ENCODE peak calls at places on chromosomes 11 and 22, in nine cellular contexts. One of them, this sample, is unnamed.

GRCh38 chr11:26480041-26480440 is 92.0 kb downstream of the MUC15 start:
- DNase-seq in HEK293T: no peak
- DNase-seq in hypothalamus: no peak
- DNase-seq in left ventricle myocardium superior: no peak
- DNase-seq in kidney: no peak
- DNase-seq in NCI-H1105: no peak
- DNase-seq in activated naive CD8-positive, alpha-beta T cell treated with anti-CD3 and anti-CD28 coated beads, Interleukin-2, amount 50 U/mL, for 24 hours: no peak
- DNase-seq in A172: no peak
- DNase-seq in activated CD4-positive, alpha-beta T cell treated with anti-CD3 and anti-CD28 coated beads, Interleukin-2, amount 50 U/mL, for 1 hour: no peak
- DNase-seq in this sample: no peak

GRCh38 chr11:15674756-15675155 is 560.0 kb downstream of the INSC start:
- DNase-seq in A172: no peak
- DNase-seq in activated naive CD8-positive, alpha-beta T cell treated with anti-CD3 and anti-CD28 coated beads, Interleukin-2, amount 50 U/mL, for 24 hours: no peak
- DNase-seq in NCI-H1105: no peak
- DNase-seq in activated CD4-positive, alpha-beta T cell treated with anti-CD3 and anti-CD28 coated beads, Interleukin-2, amount 50 U/mL, for 1 hour: no peak
- DNase-seq in kidney: no peak
- DNase-seq in HEK293T: no peak
- DNase-seq in hypothalamus: no peak
- DNase-seq in left ventricle myocardium superior: no peak
- DNase-seq in this sample: no peak

GRCh38 chr11:62889484-62890437 is 9.1 kb downstream of the SLC3A2 start:
- DNase-seq in kidney: no peak
- DNase-seq in NCI-H1105: no peak
- DNase-seq in left ventricle myocardium superior: no peak
- DNase-seq in activated CD4-positive, alpha-beta T cell treated with anti-CD3 and anti-CD28 coated beads, Interleukin-2, amount 50 U/mL, for 1 hour: no peak
- DNase-seq in activated naive CD8-positive, alpha-beta T cell treated with anti-CD3 and anti-CD28 coated beads, Interleukin-2, amount 50 U/mL, for 24 hours: no peak
- DNase-seq in A172: peak; percentile 67
- DNase-seq in hypothalamus: no peak
- DNase-seq in HEK293T: peak; percentile 42
- DNase-seq in this sample: no peak

GRCh38 chr11:120235024-120235628 is 4.8 kb upstream of the POU2F3 start:
- DNase-seq in activated naive CD8-positive, alpha-beta T cell treated with anti-CD3 and anti-CD28 coated beads, Interleukin-2, amount 50 U/mL, for 24 hours: peak; percentile 74
- DNase-seq in A172: no peak
- DNase-seq in HEK293T: peak; percentile 81
- DNase-seq in hypothalamus: peak; percentile 15
- DNase-seq in left ventricle myocardium superior: peak; percentile 81
- DNase-seq in NCI-H1105: peak; percentile 90
- DNase-seq in activated CD4-positive, alpha-beta T cell treated with anti-CD3 and anti-CD28 coated beads, Interleukin-2, amount 50 U/mL, for 1 hour: peak; percentile 45
- DNase-seq in kidney: peak; percentile 81
- DNase-seq in this sample: no peak

GRCh38 chr11:68039526-68040086 is 781 bp downstream of the TCIRG1 start:
- DNase-seq in activated naive CD8-positive, alpha-beta T cell treated with anti-CD3 and anti-CD28 coated beads, Interleukin-2, amount 50 U/mL, for 24 hours: peak; percentile 17
- DNase-seq in kidney: peak; percentile 80
- DNase-seq in activated CD4-positive, alpha-beta T cell treated with anti-CD3 and anti-CD28 coated beads, Interleukin-2, amount 50 U/mL, for 1 hour: no peak
- DNase-seq in left ventricle myocardium superior: no peak
- DNase-seq in A172: no peak
- DNase-seq in hypothalamus: no peak
- DNase-seq in NCI-H1105: no peak
- DNase-seq in HEK293T: no peak
- DNase-seq in this sample: no peak

GRCh38 chr11:75342966-75343870 is 8.2 kb downstream of the ARRB1 start:
- DNase-seq in kidney: peak; percentile 31
- DNase-seq in NCI-H1105: no peak
- DNase-seq in activated naive CD8-positive, alpha-beta T cell treated with anti-CD3 and anti-CD28 coated beads, Interleukin-2, amount 50 U/mL, for 24 hours: no peak
- DNase-seq in HEK293T: no peak
- DNase-seq in hypothalamus: no peak
- DNase-seq in A172: peak; percentile 45
- DNase-seq in left ventricle myocardium superior: peak; percentile 24
- DNase-seq in activated CD4-positive, alpha-beta T cell treated with anti-CD3 and anti-CD28 coated beads, Interleukin-2, amount 50 U/mL, for 1 hour: no peak
- DNase-seq in this sample: no peak

GRCh38 chr11:17711836-17712235 is 7.5 kb upstream of the MYOD1 start:
- DNase-seq in hypothalamus: no peak
- DNase-seq in activated naive CD8-positive, alpha-beta T cell treated with anti-CD3 and anti-CD28 coated beads, Interleukin-2, amount 50 U/mL, for 24 hours: no peak
- DNase-seq in NCI-H1105: no peak
- DNase-seq in HEK293T: no peak
- DNase-seq in kidney: no peak
- DNase-seq in activated CD4-positive, alpha-beta T cell treated with anti-CD3 and anti-CD28 coated beads, Interleukin-2, amount 50 U/mL, for 1 hour: no peak
- DNase-seq in A172: no peak
- DNase-seq in left ventricle myocardium superior: no peak
- DNase-seq in this sample: no peak

GRCh38 chr11:75513250-75513649 is 12.5 kb downstream of the GDPD5 start:
- DNase-seq in NCI-H1105: no peak
- DNase-seq in hypothalamus: no peak
- DNase-seq in HEK293T: no peak
- DNase-seq in A172: peak; percentile 61
- DNase-seq in activated CD4-positive, alpha-beta T cell treated with anti-CD3 and anti-CD28 coated beads, Interleukin-2, amount 50 U/mL, for 1 hour: no peak
- DNase-seq in activated naive CD8-positive, alpha-beta T cell treated with anti-CD3 and anti-CD28 coated beads, Interleukin-2, amount 50 U/mL, for 24 hours: no peak
- DNase-seq in kidney: no peak
- DNase-seq in left ventricle myocardium superior: no peak
- DNase-seq in this sample: no peak

GRCh38 chr11:109018639-109019038 is 353.8 kb downstream of the DDX10 start:
- DNase-seq in A172: no peak
- DNase-seq in activated CD4-positive, alpha-beta T cell treated with anti-CD3 and anti-CD28 coated beads, Interleukin-2, amount 50 U/mL, for 1 hour: no peak
- DNase-seq in left ventricle myocardium superior: no peak
- DNase-seq in HEK293T: no peak
- DNase-seq in NCI-H1105: no peak
- DNase-seq in hypothalamus: no peak
- DNase-seq in kidney: no peak
- DNase-seq in activated naive CD8-positive, alpha-beta T cell treated with anti-CD3 and anti-CD28 coated beads, Interleukin-2, amount 50 U/mL, for 24 hours: no peak
- DNase-seq in this sample: no peak

GRCh38 chr11:93491941-93492340 is 51.2 kb downstream of the SMCO4 start:
- DNase-seq in left ventricle myocardium superior: no peak
- DNase-seq in activated naive CD8-positive, alpha-beta T cell treated with anti-CD3 and anti-CD28 coated beads, Interleukin-2, amount 50 U/mL, for 24 hours: no peak
- DNase-seq in activated CD4-positive, alpha-beta T cell treated with anti-CD3 and anti-CD28 coated beads, Interleukin-2, amount 50 U/mL, for 1 hour: no peak
- DNase-seq in A172: no peak
- DNase-seq in NCI-H1105: no peak
- DNase-seq in kidney: no peak
- DNase-seq in hypothalamus: no peak
- DNase-seq in HEK293T: no peak
- DNase-seq in this sample: no peak

GRCh38 chr11:92211576-92212167 is 12.9 kb upstream of the FAT3 start:
- DNase-seq in activated CD4-positive, alpha-beta T cell treated with anti-CD3 and anti-CD28 coated beads, Interleukin-2, amount 50 U/mL, for 1 hour: no peak
- DNase-seq in A172: no peak
- DNase-seq in HEK293T: peak; percentile 55
- DNase-seq in activated naive CD8-positive, alpha-beta T cell treated with anti-CD3 and anti-CD28 coated beads, Interleukin-2, amount 50 U/mL, for 24 hours: no peak
- DNase-seq in NCI-H1105: no peak
- DNase-seq in kidney: peak; percentile 57
- DNase-seq in hypothalamus: peak; percentile 21
- DNase-seq in left ventricle myocardium superior: peak; percentile 30
- DNase-seq in this sample: no peak

GRCh38 chr22:50625568-50626313 is 2.2 kb downstream of the ARSA start:
- DNase-seq in hypothalamus: no peak
- DNase-seq in A172: no peak
- DNase-seq in activated CD4-positive, alpha-beta T cell treated with anti-CD3 and anti-CD28 coated beads, Interleukin-2, amount 50 U/mL, for 1 hour: no peak
- DNase-seq in HEK293T: no peak
- DNase-seq in NCI-H1105: no peak
- DNase-seq in kidney: peak; percentile 78
- DNase-seq in activated naive CD8-positive, alpha-beta T cell treated with anti-CD3 and anti-CD28 coated beads, Interleukin-2, amount 50 U/mL, for 24 hours: no peak
- DNase-seq in left ventricle myocardium superior: no peak
- DNase-seq in this sample: no peak

GRCh38 chr11:107770546-107770945 is 58.7 kb upstream of the SLN start:
- DNase-seq in HEK293T: no peak
- DNase-seq in NCI-H1105: no peak
- DNase-seq in activated naive CD8-positive, alpha-beta T cell treated with anti-CD3 and anti-CD28 coated beads, Interleukin-2, amount 50 U/mL, for 24 hours: no peak
- DNase-seq in activated CD4-positive, alpha-beta T cell treated with anti-CD3 and anti-CD28 coated beads, Interleukin-2, amount 50 U/mL, for 1 hour: no peak
- DNase-seq in left ventricle myocardium superior: no peak
- DNase-seq in A172: peak; percentile 60
- DNase-seq in kidney: no peak
- DNase-seq in hypothalamus: no peak
- DNase-seq in this sample: no peak

GRCh38 chr22:38070250-38070921 is 13.2 kb downstream of the PICK1 start:
- DNase-seq in hypothalamus: no peak
- DNase-seq in activated CD4-positive, alpha-beta T cell treated with anti-CD3 and anti-CD28 coated beads, Interleukin-2, amount 50 U/mL, for 1 hour: no peak
- DNase-seq in left ventricle myocardium superior: no peak
- DNase-seq in A172: no peak
- DNase-seq in kidney: peak; percentile 43
- DNase-seq in NCI-H1105: no peak
- DNase-seq in HEK293T: no peak
- DNase-seq in activated naive CD8-positive, alpha-beta T cell treated with anti-CD3 and anti-CD28 coated beads, Interleukin-2, amount 50 U/mL, for 24 hours: no peak
- DNase-seq in this sample: no peak

GRCh38 chr11:101880208-101880607 is 34.6 kb upstream of the CEP126 start:
- DNase-seq in left ventricle myocardium superior: no peak
- DNase-seq in NCI-H1105: peak; percentile 31
- DNase-seq in A172: peak; percentile 13
- DNase-seq in hypothalamus: no peak
- DNase-seq in kidney: no peak
- DNase-seq in activated CD4-positive, alpha-beta T cell treated with anti-CD3 and anti-CD28 coated beads, Interleukin-2, amount 50 U/mL, for 1 hour: no peak
- DNase-seq in HEK293T: peak; percentile 27
- DNase-seq in activated naive CD8-positive, alpha-beta T cell treated with anti-CD3 and anti-CD28 coated beads, Interleukin-2, amount 50 U/mL, for 24 hours: no peak
- DNase-seq in this sample: no peak

GRCh38 chr11:103800406-103801114 is 235.9 kb upstream of the DDI1 start:
- DNase-seq in kidney: no peak
- DNase-seq in hypothalamus: no peak
- DNase-seq in activated CD4-positive, alpha-beta T cell treated with anti-CD3 and anti-CD28 coated beads, Interleukin-2, amount 50 U/mL, for 1 hour: no peak
- DNase-seq in activated naive CD8-positive, alpha-beta T cell treated with anti-CD3 and anti-CD28 coated beads, Interleukin-2, amount 50 U/mL, for 24 hours: no peak
- DNase-seq in HEK293T: no peak
- DNase-seq in left ventricle myocardium superior: peak; percentile 33
- DNase-seq in A172: no peak
- DNase-seq in NCI-H1105: no peak
- DNase-seq in this sample: no peak

GRCh38 chr11:12013771-12014170 is 5.3 kb upstream of the DKK3 start:
- DNase-seq in HEK293T: no peak
- DNase-seq in kidney: no peak
- DNase-seq in activated naive CD8-positive, alpha-beta T cell treated with anti-CD3 and anti-CD28 coated beads, Interleukin-2, amount 50 U/mL, for 24 hours: no peak
- DNase-seq in activated CD4-positive, alpha-beta T cell treated with anti-CD3 and anti-CD28 coated beads, Interleukin-2, amount 50 U/mL, for 1 hour: no peak
- DNase-seq in hypothalamus: no peak
- DNase-seq in A172: no peak
- DNase-seq in NCI-H1105: no peak
- DNase-seq in left ventricle myocardium superior: no peak
- DNase-seq in this sample: no peak

GRCh38 chr22:28674121-28674563 is 5.5 kb downstream of the TTC28 start:
- DNase-seq in NCI-H1105: no peak
- DNase-seq in HEK293T: no peak
- DNase-seq in A172: peak; percentile 51
- DNase-seq in kidney: no peak
- DNase-seq in activated CD4-positive, alpha-beta T cell treated with anti-CD3 and anti-CD28 coated beads, Interleukin-2, amount 50 U/mL, for 1 hour: peak; percentile 21
- DNase-seq in activated naive CD8-positive, alpha-beta T cell treated with anti-CD3 and anti-CD28 coated beads, Interleukin-2, amount 50 U/mL, for 24 hours: peak; percentile 20
- DNase-seq in left ventricle myocardium superior: no peak
- DNase-seq in hypothalamus: no peak
- DNase-seq in this sample: peak; percentile 68

GRCh38 chr22:50201191-50202129 is 649 bp downstream of the SELENOO start:
- DNase-seq in activated CD4-positive, alpha-beta T cell treated with anti-CD3 and anti-CD28 coated beads, Interleukin-2, amount 50 U/mL, for 1 hour: no peak
- DNase-seq in activated naive CD8-positive, alpha-beta T cell treated with anti-CD3 and anti-CD28 coated beads, Interleukin-2, amount 50 U/mL, for 24 hours: peak; percentile 31
- DNase-seq in A172: no peak
- DNase-seq in hypothalamus: no peak
- DNase-seq in HEK293T: no peak
- DNase-seq in left ventricle myocardium superior: peak; percentile 63
- DNase-seq in NCI-H1105: no peak
- DNase-seq in kidney: no peak
- DNase-seq in this sample: no peak

GRCh38 chr11:130737866-130738431 is 178.3 kb downstream of the SNX19 start:
- DNase-seq in A172: peak; percentile 79
- DNase-seq in activated naive CD8-positive, alpha-beta T cell treated with anti-CD3 and anti-CD28 coated beads, Interleukin-2, amount 50 U/mL, for 24 hours: no peak
- DNase-seq in NCI-H1105: peak; percentile 93
- DNase-seq in kidney: peak; percentile 92
- DNase-seq in left ventricle myocardium superior: peak; percentile 83
- DNase-seq in hypothalamus: no peak
- DNase-seq in activated CD4-positive, alpha-beta T cell treated with anti-CD3 and anti-CD28 coated beads, Interleukin-2, amount 50 U/mL, for 1 hour: no peak
- DNase-seq in HEK293T: no peak
- DNase-seq in this sample: no peak

GRCh38 chr22:39292561-39293074 is 26.8 kb downstream of the RPL3 start:
- DNase-seq in activated CD4-positive, alpha-beta T cell treated with anti-CD3 and anti-CD28 coated beads, Interleukin-2, amount 50 U/mL, for 1 hour: no peak
- DNase-seq in left ventricle myocardium superior: peak; percentile 93
- DNase-seq in NCI-H1105: no peak
- DNase-seq in A172: peak; percentile 93
- DNase-seq in kidney: peak; percentile 97
- DNase-seq in hypothalamus: peak; percentile 32
- DNase-seq in HEK293T: peak; percentile 48
- DNase-seq in activated naive CD8-positive, alpha-beta T cell treated with anti-CD3 and anti-CD28 coated beads, Interleukin-2, amount 50 U/mL, for 24 hours: no peak
- DNase-seq in this sample: no peak

GRCh38 chr11:70631624-70632047 is 233.3 kb downstream of the CTTN start:
- DNase-seq in A172: no peak
- DNase-seq in left ventricle myocardium superior: no peak
- DNase-seq in activated CD4-positive, alpha-beta T cell treated with anti-CD3 and anti-CD28 coated beads, Interleukin-2, amount 50 U/mL, for 1 hour: no peak
- DNase-seq in kidney: no peak
- DNase-seq in activated naive CD8-positive, alpha-beta T cell treated with anti-CD3 and anti-CD28 coated beads, Interleukin-2, amount 50 U/mL, for 24 hours: no peak
- DNase-seq in hypothalamus: no peak
- DNase-seq in NCI-H1105: no peak
- DNase-seq in HEK293T: no peak
- DNase-seq in this sample: no peak

GRCh38 chr11:116545912-116546311 is 226.9 kb downstream of the BUD13 start:
- DNase-seq in kidney: no peak
- DNase-seq in HEK293T: no peak
- DNase-seq in activated CD4-positive, alpha-beta T cell treated with anti-CD3 and anti-CD28 coated beads, Interleukin-2, amount 50 U/mL, for 1 hour: no peak
- DNase-seq in activated naive CD8-positive, alpha-beta T cell treated with anti-CD3 and anti-CD28 coated beads, Interleukin-2, amount 50 U/mL, for 24 hours: no peak
- DNase-seq in left ventricle myocardium superior: no peak
- DNase-seq in A172: no peak
- DNase-seq in hypothalamus: no peak
- DNase-seq in NCI-H1105: no peak
- DNase-seq in this sample: no peak

GRCh38 chr22:27641049-27641790 is 160.3 kb downstream of the MN1 start:
- DNase-seq in HEK293T: no peak
- DNase-seq in A172: no peak
- DNase-seq in left ventricle myocardium superior: no peak
- DNase-seq in NCI-H1105: no peak
- DNase-seq in hypothalamus: no peak
- DNase-seq in activated naive CD8-positive, alpha-beta T cell treated with anti-CD3 and anti-CD28 coated beads, Interleukin-2, amount 50 U/mL, for 24 hours: no peak
- DNase-seq in kidney: no peak
- DNase-seq in activated CD4-positive, alpha-beta T cell treated with anti-CD3 and anti-CD28 coated beads, Interleukin-2, amount 50 U/mL, for 1 hour: no peak
- DNase-seq in this sample: no peak

This sample was measured in CD4-positive, alpha-beta memory T cell.